ENCODE peak calls at places on chromosomes 16 and 17, in eight cellular contexts. F is PC-3, O is dorsolateral prefrontal cortex, T is HL-60, J is aorta, E is neuronal stem cell, U is cardiac muscle cell, N is psoas muscle. P is an unnamed sample.
A peak's percentile ranks its signal among the peaks of the same experiment; 100 is the strongest.

GRCh38 chr17:67280279-67280678 is 35.3 kb upstream of the HELZ start:
- DNase-seq in T (no peak), O (no peak), F (no peak), U (peak; percentile 58), J (no peak), N (peak; percentile 35), E (no peak), P (no peak)

GRCh38 chr16:46972971-46973456 is 460 bp downstream of the DNAJA2 start:
- DNase-seq in J (peak; percentile 55), O (no peak), T (no peak), N (peak; percentile 37), U (peak; percentile 16), F (peak; percentile 16), E (peak; percentile 26), P (peak; percentile 45)

GRCh38 chr17:44210342-44211192 is 8.9 kb downstream of the UBTF start:
- DNase-seq in T (peak; percentile 92), U (peak; percentile 93), F (peak; percentile 85), O (peak; percentile 81), E (peak; percentile 78), N (peak; percentile 90), J (peak; percentile 93), P (peak; percentile 99)

GRCh38 chr17:39775075-39775474 is 37.3 kb downstream of the GRB7 start:
- DNase-seq in F (no peak), O (no peak), T (no peak), E (no peak), N (no peak), J (no peak), U (no peak), P (no peak)

GRCh38 chr17:72518810-72519597 is 398.2 kb downstream of the SOX9 start:
- DNase-seq in J (no peak), N (no peak), E (no peak), T (no peak), U (no peak), O (no peak), F (peak; percentile 86), P (no peak)

GRCh38 chr17:56771975-56772374 is 61.7 kb downstream of the C17orf67 start:
- DNase-seq in J (no peak), N (no peak), O (no peak), E (no peak), T (no peak), F (no peak), U (no peak), P (no peak)

GRCh38 chr16:531494-532125 is 4.1 kb downstream of the CAPN15 start:
- DNase-seq in U (no peak), T (no peak), J (no peak), N (no peak), E (no peak), F (no peak), O (no peak), P (no peak)

GRCh38 chr17:27888945-27889344 is 4.2 kb downstream of the LYRM9 start:
- DNase-seq in T (no peak), N (no peak), J (no peak), O (no peak), F (no peak), E (peak; percentile 64), U (peak; percentile 23), P (peak; percentile 38)

GRCh38 chr17:81235822-81236740 is 2.8 kb downstream of the TEPSIN start:
- DNase-seq in E (no peak), N (no peak), F (no peak), U (no peak), O (no peak), J (no peak), T (no peak), P (peak; percentile 71)

GRCh38 chr16:89241187-89242003 is 23.9 kb downstream of the ZNF778 start:
- DNase-seq in F (peak; percentile 33), N (peak; percentile 73), O (peak; percentile 65), T (peak; percentile 63), E (peak; percentile 79), U (peak; percentile 89), J (peak; percentile 81), P (peak; percentile 89)

GRCh38 chr17:80720624-80721577 is 176.3 kb downstream of the RPTOR start:
- DNase-seq in J (no peak), U (peak; percentile 52), N (no peak), O (no peak), E (no peak), F (peak; percentile 97), T (no peak), P (no peak)

GRCh38 chr17:4249452-4250029 is 14.2 kb downstream of the ANKFY1 start:
- DNase-seq in O (no peak), U (peak; percentile 67), J (no peak), F (peak; percentile 43), E (peak; percentile 8), T (peak; percentile 20), N (no peak), P (no peak)

GRCh38 chr17:55411463-55411855 is 10.2 kb downstream of the MMD start:
- DNase-seq in F (no peak), J (no peak), T (no peak), N (no peak), O (no peak), E (no peak), U (no peak), P (no peak)

GRCh38 chr16:81473066-81473488 is 28.5 kb downstream of the CMIP start:
- DNase-seq in J (no peak), T (no peak), U (no peak), N (no peak), F (no peak), O (no peak), E (no peak), P (no peak)

GRCh38 chr17:81706757-81707624 is 3.8 kb downstream of the MRPL12 start:
- DNase-seq in F (no peak), T (no peak), E (no peak), N (peak; percentile 12), J (no peak), O (no peak), U (no peak), P (no peak)

GRCh38 chr16:69563605-69564580 is 1.9 kb upstream of the NFAT5 start:
- DNase-seq in J (no peak), T (peak; percentile 86), O (no peak), F (peak; percentile 15), E (peak; percentile 89), N (no peak), U (peak; percentile 16), P (no peak)

GRCh38 chr16:2229602-2230250 is 6.3 kb downstream of the E4F1 start:
- DNase-seq in T (no peak), U (no peak), E (no peak), F (no peak), N (no peak), J (no peak), O (no peak), P (no peak)
- H3K4me3 ChIP-seq in T (no peak overlapping the region), U (no peak overlapping the region), E (no peak overlapping the region), F (no peak overlapping the region), N (no peak overlapping the region), J (no peak overlapping the region), O (no peak overlapping the region), P (no peak overlapping the region)

GRCh38 chr17:9024497-9024896 is 3.2 kb downstream of the NTN1 start:
- DNase-seq in O (no peak), E (peak; percentile 43), U (no peak), N (no peak), J (no peak), T (no peak), F (no peak), P (no peak)

GRCh38 chr17:9028632-9029570 is 7.6 kb downstream of the NTN1 start:
- DNase-seq in N (no peak), U (no peak), J (no peak), F (no peak), T (no peak), O (no peak), E (no peak), P (no peak)

GRCh38 chr17:9026741-9027140 is 5.4 kb downstream of the NTN1 start:
- DNase-seq in O (no peak), E (no peak), F (no peak), N (no peak), T (no peak), U (no peak), J (no peak), P (no peak)

GRCh38 chr17:9032151-9032550 is 10.8 kb downstream of the NTN1 start:
- DNase-seq in T (no peak), J (no peak), O (no peak), N (no peak), E (no peak), U (no peak), F (no peak), P (no peak)

DNA sequence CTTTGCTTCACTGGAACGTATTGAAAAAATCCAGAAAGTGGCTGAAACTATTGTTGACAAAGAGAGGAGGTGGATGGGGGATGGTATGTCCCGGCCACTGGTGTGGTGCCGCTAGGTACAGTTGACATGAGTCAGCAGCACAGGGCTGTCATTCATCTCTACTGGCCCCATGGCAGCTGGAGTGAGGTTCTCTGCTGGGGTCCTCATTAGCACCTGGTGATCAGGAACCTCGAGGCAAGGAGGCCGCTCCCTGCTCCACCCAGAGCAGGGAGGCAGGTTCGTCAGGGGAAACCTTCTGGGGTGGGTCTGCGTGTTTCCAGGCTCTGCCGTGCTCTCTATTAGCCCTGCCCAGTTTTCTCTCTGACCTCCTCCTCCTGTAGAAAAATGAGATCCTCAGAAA is 6.9 kb downstream of the NTN1 start:
- DNase-seq in U (no peak), N (no peak), O (no peak), E (no peak), F (no peak), J (no peak), T (no peak), P (no peak)
- H3K27me3 ChIP-seq in U (peaks cover 87% of the 10 kb centered on the region), N (peaks cover 29% of the 10 kb centered on the region), O (peaks cover 14% of the 10 kb centered on the region), E (peaks cover 6% of the 10 kb centered on the region), F (peaks cover 3% of the 10 kb centered on the region), J (no peaks in the 10 kb centered on the region), T (peaks cover 6% of the 10 kb centered on the region), P (peaks cover 26% of the 10 kb centered on the region)

DNA sequence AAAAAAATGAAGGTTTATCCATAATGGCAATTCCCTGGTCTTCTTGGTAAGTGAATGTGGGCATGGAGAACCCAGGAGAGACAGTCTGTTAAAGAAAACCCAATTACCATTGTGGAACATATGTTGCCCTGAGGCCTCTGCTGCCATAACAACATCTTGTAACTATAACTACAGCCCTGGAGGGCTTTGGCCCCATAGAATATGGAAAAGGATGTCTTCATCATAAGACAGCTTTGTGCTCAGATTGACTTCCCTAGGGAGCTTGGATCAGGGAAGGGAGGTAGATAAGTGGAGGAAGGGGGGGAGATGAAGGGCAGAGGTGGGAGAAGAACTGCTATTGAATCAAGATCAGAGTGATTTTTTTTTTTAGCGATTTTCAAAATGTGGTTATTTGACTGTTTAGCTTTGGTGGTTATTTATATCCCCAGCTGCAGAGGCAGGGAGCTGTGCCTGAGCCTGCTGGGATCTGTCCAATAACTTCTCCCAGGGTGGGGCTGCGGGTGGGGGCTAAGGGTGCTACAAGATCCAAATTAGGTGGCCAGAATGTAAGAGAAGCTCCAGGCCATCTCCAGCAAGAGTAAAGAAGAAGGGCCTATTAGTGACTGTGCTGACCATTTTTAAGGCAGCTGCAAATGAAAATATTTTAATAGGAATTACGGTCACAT is 5.3 kb upstream of the KAT7 start:
- DNase-seq in N (no peak), F (no peak), E (no peak), T (no peak), O (no peak), J (peak; percentile 64), U (no peak), P (no peak)
- H3K27ac ChIP-seq in N (peak overlapping the region; percentile 26), F (no peak overlapping the region), E (no peak overlapping the region), T (no peak overlapping the region), O (peak overlapping the region; percentile 41), J (no peak overlapping the region), U (no peak overlapping the region), P (no peak overlapping the region)

DNA sequence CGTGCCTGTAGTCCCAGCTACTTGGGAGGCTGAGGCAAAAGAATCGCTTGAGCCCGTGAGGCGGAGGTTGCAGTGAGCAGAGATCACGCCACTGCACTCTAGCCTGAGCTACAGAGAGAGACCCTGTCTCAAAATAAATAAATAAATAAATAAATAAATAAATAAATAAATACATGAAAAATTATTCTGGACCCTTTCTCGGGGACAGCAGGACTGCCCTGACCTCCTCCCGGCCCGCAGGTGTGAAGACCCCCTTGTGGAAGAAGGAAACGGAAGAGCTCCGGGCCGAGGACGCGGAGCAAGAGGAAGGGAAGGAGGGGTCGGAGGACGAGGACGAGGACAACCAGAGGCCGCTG is 3.1 kb downstream of the C17orf50 start:
- DNase-seq in E (no peak), N (no peak), U (no peak), F (no peak), O (no peak), T (no peak), J (no peak), P (no peak)
- H3K4me3 ChIP-seq in E (peak overlapping the region; percentile 53), N (peak overlapping the region; percentile 73), U (peak overlapping the region; percentile 43), F (no peak overlapping the region), O (peak overlapping the region; percentile 59), T (peak overlapping the region; percentile 56), J (no peak overlapping the region), P (peak overlapping the region; percentile 44)